ENCODE peak calls at places on chromosome 7, in seven cellular contexts. One of them, this sample, is unnamed.

GRCh38 chr7:151304856-151305255 is 36.8 kb upstream of the NUB1 start:
- DNase-seq in progenitor cell of endocrine pancreas: no peak
- DNase-seq in kidney: no peak
- DNase-seq in neural crest cell: no peak
- DNase-seq in CD4-positive, alpha-beta memory T cell: no peak
- DNase-seq in spleen: no peak
- DNase-seq in CMK: no peak
- DNase-seq in this sample: peak; percentile 15

GRCh38 chr7:98133181-98133580 is 26.5 kb downstream of the LMTK2 start:
- DNase-seq in progenitor cell of endocrine pancreas: no peak
- DNase-seq in kidney: no peak
- DNase-seq in neural crest cell: no peak
- DNase-seq in CD4-positive, alpha-beta memory T cell: peak; percentile 45
- DNase-seq in spleen: no peak
- DNase-seq in CMK: peak; percentile 57
- DNase-seq in this sample: no peak

GRCh38 chr7:123864966-123865365 is 20.0 kb downstream of the HYAL4 start:
- DNase-seq in progenitor cell of endocrine pancreas: no peak
- DNase-seq in kidney: no peak
- DNase-seq in neural crest cell: no peak
- DNase-seq in CD4-positive, alpha-beta memory T cell: no peak
- DNase-seq in spleen: no peak
- DNase-seq in CMK: no peak
- DNase-seq in this sample: no peak

GRCh38 chr7:2644514-2645273 is 12.9 kb downstream of the TTYH3 start:
- DNase-seq in progenitor cell of endocrine pancreas: no peak
- DNase-seq in kidney: peak; percentile 74
- DNase-seq in neural crest cell: no peak
- DNase-seq in CD4-positive, alpha-beta memory T cell: no peak
- DNase-seq in spleen: no peak
- DNase-seq in CMK: no peak
- DNase-seq in this sample: no peak

GRCh38 chr7:94258856-94259255 is 135.8 kb upstream of the COL1A2 start:
- DNase-seq in progenitor cell of endocrine pancreas: no peak
- DNase-seq in kidney: no peak
- DNase-seq in neural crest cell: no peak
- DNase-seq in CD4-positive, alpha-beta memory T cell: no peak
- DNase-seq in spleen: no peak
- DNase-seq in CMK: no peak
- DNase-seq in this sample: peak; percentile 47

GRCh38 chr7:44538093-44538797 is 2.9 kb downstream of the NPC1L1 start:
- DNase-seq in progenitor cell of endocrine pancreas: no peak
- DNase-seq in kidney: no peak
- DNase-seq in neural crest cell: no peak
- DNase-seq in CD4-positive, alpha-beta memory T cell: no peak
- DNase-seq in spleen: peak; percentile 59
- DNase-seq in CMK: no peak
- DNase-seq in this sample: no peak

GRCh38 chr7:46764100-46764941 is 817.6 kb downstream of the TNS3 start:
- DNase-seq in progenitor cell of endocrine pancreas: no peak
- DNase-seq in kidney: no peak
- DNase-seq in neural crest cell: no peak
- DNase-seq in CD4-positive, alpha-beta memory T cell: no peak
- DNase-seq in spleen: no peak
- DNase-seq in CMK: no peak
- DNase-seq in this sample: no peak

GRCh38 chr7:23211542-23211941 is 29.7 kb downstream of the NUP42 start:
- DNase-seq in progenitor cell of endocrine pancreas: no peak
- DNase-seq in kidney: peak; percentile 80
- DNase-seq in neural crest cell: no peak
- DNase-seq in CD4-positive, alpha-beta memory T cell: no peak
- DNase-seq in spleen: no peak
- DNase-seq in CMK: no peak
- DNase-seq in this sample: no peak

GRCh38 chr7:55961994-55962393 is 2.4 kb upstream of the NIPSNAP2 start:
- DNase-seq in progenitor cell of endocrine pancreas: no peak
- DNase-seq in kidney: no peak
- DNase-seq in neural crest cell: no peak
- DNase-seq in CD4-positive, alpha-beta memory T cell: no peak
- DNase-seq in spleen: no peak
- DNase-seq in CMK: no peak
- DNase-seq in this sample: no peak

GRCh38 chr7:93156884-93157283 is 8.7 kb upstream of the SAMD9L start:
- DNase-seq in progenitor cell of endocrine pancreas: no peak
- DNase-seq in kidney: no peak
- DNase-seq in neural crest cell: no peak
- DNase-seq in CD4-positive, alpha-beta memory T cell: no peak
- DNase-seq in spleen: no peak
- DNase-seq in CMK: no peak
- DNase-seq in this sample: no peak

GRCh38 chr7:119439192-119439591 is 833.8 kb upstream of the KCND2 start:
- DNase-seq in progenitor cell of endocrine pancreas: no peak
- DNase-seq in kidney: no peak
- DNase-seq in neural crest cell: no peak
- DNase-seq in CD4-positive, alpha-beta memory T cell: no peak
- DNase-seq in spleen: no peak
- DNase-seq in CMK: no peak
- DNase-seq in this sample: no peak

GRCh38 chr7:3239291-3239691 is 61.8 kb upstream of the SDK1 start:
- DNase-seq in progenitor cell of endocrine pancreas: no peak
- DNase-seq in kidney: peak; percentile 94
- DNase-seq in neural crest cell: no peak
- DNase-seq in CD4-positive, alpha-beta memory T cell: no peak
- DNase-seq in spleen: no peak
- DNase-seq in CMK: no peak
- DNase-seq in this sample: no peak

GRCh38 chr7:8480466-8480865 is 47.1 kb downstream of the NXPH1 start:
- DNase-seq in progenitor cell of endocrine pancreas: no peak
- DNase-seq in kidney: no peak
- DNase-seq in neural crest cell: no peak
- DNase-seq in CD4-positive, alpha-beta memory T cell: no peak
- DNase-seq in spleen: no peak
- DNase-seq in CMK: no peak
- DNase-seq in this sample: no peak